ENCODE peak calls at places on chromosomes 12 and 14, in five cellular contexts. W is psoas muscle, P is AG10803, G is GM23248, C is A549. Q is an unnamed sample.

GRCh38 chr14:55689971-55690871 is 110.2 kb downstream of the KTN1 start:
- DNase-seq in W (no peak), P (no peak), G (no peak), C (no peak), Q (no peak)

GRCh38 chr14:85604671-85605070 is 74.7 kb downstream of the FLRT2 start:
- DNase-seq in W (no peak), P (no peak), G (no peak), C (no peak), Q (no peak)

GRCh38 chr12:107670999-107671643 is 14.5 kb upstream of the PWP1 start:
- DNase-seq in W (no peak), P (no peak), G (peak; percentile 43), C (peak; percentile 48), Q (no peak)

GRCh38 chr12:101925935-101926334 is 48.6 kb downstream of the DRAM1 start:
- DNase-seq in W (no peak), P (no peak), G (peak; percentile 40), C (no peak), Q (no peak)

GRCh38 chr14:50875359-50876090 is 3.7 kb downstream of the ABHD12B start:
- DNase-seq in W (no peak), P (peak; percentile 26), G (peak; percentile 64), C (no peak), Q (no peak)

GRCh38 chr14:24411468-24412454 is 13.0 kb downstream of the NYNRIN start:
- DNase-seq in W (no peak), P (peak; percentile 60), G (peak; percentile 74), C (peak; percentile 66), Q (no peak)

GRCh38 chr12:71602745-71603577 is 60.7 kb downstream of the ZFC3H1 start:
- DNase-seq in W (no peak), P (no peak), G (no peak), C (no peak), Q (no peak)

GRCh38 chr14:50366589-50366988 is 30.1 kb downstream of the CDKL1 start:
- DNase-seq in W (no peak), P (no peak), G (no peak), C (no peak), Q (no peak)

GRCh38 chr12:124767075-124767821 is 96.4 kb downstream of the SCARB1 start:
- DNase-seq in W (peak; percentile 81), P (peak; percentile 51), G (peak; percentile 66), C (peak; percentile 84), Q (peak; percentile 24)

GRCh38 chr14:21846227-21846885 is 172.7 kb upstream of the OR4E1 start:
- DNase-seq in W (peak; percentile 17), P (no peak), G (peak; percentile 18), C (peak; percentile 39), Q (no peak)

GRCh38 chr14:65281991-65282908 is 130.3 kb upstream of the FUT8 start:
- DNase-seq in W (no peak), P (peak; percentile 93), G (peak; percentile 77), C (no peak), Q (no peak)
- H3K4me3 ChIP-seq in W (peak overlapping the region; percentile 21), P (peak overlapping the region; percentile 38), G (peak overlapping the region; percentile 15), C (no peak overlapping the region), Q (no peak overlapping the region)

DNA sequence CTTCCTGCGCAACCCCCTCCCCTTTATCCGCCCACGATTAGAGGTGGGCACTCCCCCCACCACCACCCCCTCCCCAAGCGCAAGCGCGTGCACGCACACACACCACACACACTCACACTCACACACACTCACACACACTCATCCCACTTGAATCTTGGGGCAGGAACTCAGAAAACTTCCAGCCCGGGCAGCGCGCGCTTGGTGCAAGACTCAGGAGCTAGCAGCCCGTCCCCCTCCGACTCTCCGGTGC is at the start of gene HMGA2:
- DNase-seq in W (peak; percentile 19), P (peak; percentile 72), G (peak; percentile 90), C (no peak), Q (peak; percentile 73)
- H3K4me3 ChIP-seq in W (peak within 1 kb of the TSS; percentile 67), P (peak within 1 kb of the TSS; percentile 84), G (peak within 1 kb of the TSS; percentile 91), C (peak within 1 kb of the TSS; percentile 80), Q (peak within 1 kb of the TSS; percentile 96)

DNA sequence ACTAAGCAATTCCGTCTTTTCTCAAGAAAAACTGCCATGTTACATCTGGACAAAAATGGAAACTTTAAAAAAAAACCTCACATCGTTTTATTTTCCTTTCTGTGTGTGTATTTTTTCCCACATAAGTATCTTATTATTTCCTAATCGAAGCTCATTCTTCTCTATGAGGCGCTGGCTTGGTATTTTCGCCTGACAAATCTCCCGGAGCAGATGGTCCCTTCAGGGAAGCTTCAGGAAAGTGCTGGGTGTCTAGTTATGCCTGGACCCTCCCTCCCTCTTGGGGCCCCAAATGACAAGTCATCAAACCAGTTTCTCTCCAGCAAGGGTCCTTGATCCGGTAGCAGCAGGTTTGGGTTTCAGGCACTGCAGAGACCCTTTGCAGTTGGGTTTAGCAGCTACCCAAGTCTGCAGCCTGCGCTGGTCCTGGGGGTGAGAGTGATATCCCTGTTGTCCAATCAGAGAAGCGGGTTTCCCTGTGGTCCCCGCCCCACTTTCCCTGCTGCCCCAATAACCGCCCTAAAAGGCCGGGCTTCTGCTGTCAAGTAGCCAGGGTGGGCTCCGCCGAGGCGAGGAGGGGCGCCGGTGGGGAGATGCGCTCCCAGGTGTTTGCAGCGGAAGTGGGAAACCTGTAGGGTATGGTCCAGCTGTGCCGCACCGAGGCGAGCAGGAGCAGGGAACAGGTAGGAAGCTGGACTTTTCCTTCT is at the start of gene CNTN1:
- DNase-seq in W (peak; percentile 30), P (peak; percentile 20), G (peak; percentile 65), C (peak; percentile 93), Q (no peak)
- H3K4me3 ChIP-seq in W (peak within 1 kb of the TSS; percentile 55), P (peak within 1 kb of the TSS; percentile 33), G (peak within 1 kb of the TSS; percentile 68), C (peak within 1 kb of the TSS; percentile 91), Q (no peak within 1 kb of the TSS)

DNA sequence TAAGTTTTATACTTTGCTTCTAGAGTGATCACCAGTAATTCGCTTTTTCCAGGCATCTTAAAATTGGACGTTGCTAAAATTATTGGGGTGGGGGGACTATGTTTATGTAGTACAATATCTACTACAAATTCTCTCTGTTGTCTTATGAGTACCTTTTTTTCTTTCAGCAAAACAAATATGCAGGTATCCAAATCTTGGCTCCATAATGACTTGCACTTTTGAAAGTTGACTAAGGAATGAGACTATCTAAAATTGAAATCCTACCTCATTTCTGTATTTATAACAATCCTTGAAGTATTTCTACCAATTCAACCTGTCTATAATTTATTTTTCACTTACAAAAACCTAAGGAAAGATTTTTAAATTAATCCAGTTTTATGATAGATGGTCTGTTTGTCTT is 2.4 kb downstream of the DYNC1H1 start:
- DNase-seq in W (no peak), P (no peak), G (no peak), C (no peak), Q (no peak)
- H3K4me3 ChIP-seq in W (peak overlapping the region; percentile 98), P (peak overlapping the region; percentile 75), G (peak overlapping the region; percentile 95), C (peak overlapping the region; percentile 91), Q (peak overlapping the region; percentile 90)

DNA sequence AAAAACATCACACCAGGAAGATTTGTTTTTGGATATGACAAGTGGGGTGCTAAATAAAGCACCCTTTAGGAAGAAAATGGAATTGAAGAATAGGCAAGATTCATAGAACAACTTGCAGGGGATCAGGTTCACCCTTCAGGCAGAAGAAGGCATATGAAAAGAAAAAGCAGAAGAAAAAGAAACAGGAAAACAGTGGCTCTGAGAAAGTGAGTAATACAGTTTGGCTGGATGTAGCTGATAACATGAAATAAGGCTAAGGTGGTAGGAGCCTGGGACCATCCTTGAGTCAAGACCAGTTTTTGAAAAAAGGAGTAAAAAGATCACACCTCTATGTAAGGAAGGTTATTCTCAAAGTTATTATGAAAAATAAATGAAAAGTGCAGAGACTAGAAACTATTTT is 42.4 kb downstream of the TRIP11 start:
- DNase-seq in W (no peak), P (peak; percentile 12), G (peak; percentile 59), C (no peak), Q (no peak)
- H3K4me3 ChIP-seq in W (no peak overlapping the region), P (no peak overlapping the region), G (no peak overlapping the region), C (no peak overlapping the region), Q (no peak overlapping the region)

GRCh38 chr12:57031789-57032188 is 15.5 kb upstream of the TAC3 start:
- DNase-seq in W (no peak), P (no peak), G (no peak), C (no peak), Q (no peak)
- H3K4me3 ChIP-seq in W (no peak overlapping the region), P (no peak overlapping the region), G (no peak overlapping the region), C (no peak overlapping the region), Q (no peak overlapping the region)

GRCh38 chr12:51911788-51912711 is 4.7 kb downstream of the ACVRL1 start:
- DNase-seq in W (peak; percentile 57), P (no peak), G (no peak), C (no peak), Q (no peak)

GRCh38 chr12:51910691-51911090 is 3.4 kb downstream of the ACVRL1 start:
- DNase-seq in W (no peak), P (no peak), G (no peak), C (no peak), Q (no peak)

GRCh38 chr12:51911307-51911706 is 4.0 kb downstream of the ACVRL1 start:
- DNase-seq in W (no peak), P (no peak), G (no peak), C (no peak), Q (no peak)

GRCh38 chr12:51908876-51909592 is 1.7 kb downstream of the ACVRL1 start:
- DNase-seq in W (no peak), P (no peak), G (no peak), C (no peak), Q (no peak)

GRCh38 chr12:51910168-51910567 is 2.9 kb downstream of the ACVRL1 start:
- DNase-seq in W (no peak), P (peak; percentile 45), G (peak; percentile 74), C (no peak), Q (no peak)
- H3K4me3 ChIP-seq in W (peak overlapping the region; percentile 70), P (peak overlapping the region; percentile 25), G (peak overlapping the region; percentile 53), C (no peak overlapping the region), Q (no peak overlapping the region)

Q was measured in HFF-Myc.